ENCODE peak calls at places on chromosomes 13 and 19, in eight cellular contexts. E is body of pancreas, F is cardiac muscle cell, C is right lobe of liver, V is PC-3, N is stomach, U is psoas muscle, L is tibial artery. T is an unnamed sample. For H3K9me3 and H3K4me1, the result is how much of the 10 kb centered on the place peaks cover.

GRCh38 chr19:3670796-3671679 is 29.2 kb downstream of the PIP5K1C start:
- DNase-seq in L (peak), V (no peak), U (peak), F (peak), E (peak), N (peak), C (peak), T (no peak)

GRCh38 chr19:50607874-50608785 is 31.6 kb downstream of the SYT3 start:
- DNase-seq in V (peak), U (peak), F (peak), E (peak), C (peak), N (peak), L (no peak), T (peak)

GRCh38 chr13:100916943-100917342 is 242.3 kb upstream of the TMTC4 start:
- DNase-seq in E (no peak), L (no peak), F (no peak), C (no peak), U (no peak), N (no peak), V (no peak), T (no peak)

GRCh38 chr13:38394777-38395504 is 45.3 kb downstream of the UFM1 start:
- DNase-seq in N (no peak), V (peak), F (no peak), L (no peak), U (no peak), C (no peak), E (no peak), T (no peak)

GRCh38 chr13:75861786-75862185 is 225.7 kb downstream of the LMO7 start:
- DNase-seq in E (no peak), V (no peak), F (no peak), U (no peak), N (no peak), L (no peak), C (no peak), T (no peak)

GRCh38 chr19:6117534-6117933 is 7.2 kb upstream of the RFX2 start:
- DNase-seq in U (no peak), C (no peak), E (no peak), N (no peak), F (no peak), V (no peak), L (no peak), T (no peak)

GRCh38 chr13:113658836-113659235 is 838 bp upstream of the ATP4B start:
- DNase-seq in V (no peak), C (no peak), U (no peak), E (no peak), L (peak), F (no peak), N (peak), T (peak)

GRCh38 chr19:7292950-7293794 is 1.0 kb downstream of the INSR start:
- DNase-seq in V (no peak), U (peak), F (peak), C (peak), N (peak), L (peak), E (peak), T (peak)

GRCh38 chr19:58397533-58398037 is 2.1 kb downstream of the RNF225 start:
- DNase-seq in L (no peak), V (no peak), U (no peak), C (no peak), N (no peak), F (no peak), E (no peak), T (no peak)

GRCh38 chr19:4374451-4375163 is 25.7 kb downstream of the SH3GL1 start:
- DNase-seq in U (peak), L (peak), F (peak), V (peak), N (peak), C (peak), E (peak), T (peak)

GRCh38 chr19:6528544-6529121 is 2.2 kb upstream of the TNFSF9 start:
- DNase-seq in E (no peak), V (no peak), N (no peak), L (peak), C (peak), U (peak), F (peak), T (no peak)

GRCh38 chr19:33927789-33928457 is 131.3 kb downstream of the KCTD15 start:
- DNase-seq in L (no peak), E (no peak), U (no peak), F (no peak), V (no peak), N (no peak), C (no peak), T (no peak)

GRCh38 chr19:18594824-18595373 is 6.3 kb downstream of the REX1BD start:
- DNase-seq in E (no peak), U (no peak), N (no peak), L (no peak), C (no peak), F (no peak), V (no peak), T (peak)

GRCh38 chr19:15252398-15253018 is 20.3 kb upstream of the EPHX3 start:
- DNase-seq in F (peak), U (no peak), N (no peak), L (peak), E (no peak), C (no peak), V (no peak), T (no peak)

GRCh38 chr13:28530729-28531194 is 35.8 kb upstream of the FLT1 start:
- DNase-seq in N (no peak), V (peak), L (no peak), E (no peak), U (no peak), F (peak), C (no peak), T (no peak)

GRCh38 chr13:59687028-59687427 is 476.7 kb downstream of the DIAPH3 start:
- DNase-seq in C (no peak), V (no peak), L (no peak), E (no peak), N (no peak), F (no peak), U (no peak), T (peak)

GRCh38 chr19:55158848-55159793 is 1.6 kb upstream of the TNNI3 start:
- DNase-seq in U (peak), F (peak), L (no peak), V (peak), C (no peak), E (no peak), N (no peak), T (no peak)

GRCh38 chr19:35228177-35228930 is at the start of gene FAM187B:
- DNase-seq in L (no peak), C (no peak), V (no peak), F (no peak), U (no peak), N (no peak), E (no peak), T (no peak)

GRCh38 chr13:97192166-97192565 is 30.0 kb upstream of the MBNL2 start:
- DNase-seq in U (no peak), C (no peak), L (no peak), F (no peak), V (no peak), E (no peak), N (no peak), T (no peak)

GRCh38 chr19:9913237-9914000 is 22.9 kb downstream of the OLFM2 start:
- DNase-seq in L (no peak), N (peak), F (no peak), C (peak), V (no peak), U (no peak), E (peak), T (no peak)

GRCh38 chr19:6378036-6378435 is 2.3 kb upstream of the PSPN start:
- DNase-seq in N (no peak), L (no peak), U (no peak), E (no peak), V (no peak), C (no peak), F (peak), T (no peak)

GRCh38 chr19:38402967-38403674 is at the start of gene FAM98C:
- DNase-seq in L (peak), E (peak), V (peak), F (peak), C (peak), N (peak), U (peak), T (peak)

GRCh38 chr19:39046037-39046821 is 13.9 kb upstream of the FBXO27 start:
- DNase-seq in V (peak), E (no peak), U (no peak), L (no peak), F (peak), C (no peak), N (peak), T (peak)

GRCh38 chr13:73061478-73062275 is 2.9 kb downstream of the KLF5 start:
- DNase-seq in L (no peak), N (no peak), U (no peak), V (no peak), E (no peak), F (no peak), C (no peak), T (no peak)

GRCh38 chr13:76683168-76683567 is 203.0 kb downstream of the KCTD12 start:
- DNase-seq in L (no peak), E (no peak), C (no peak), V (no peak), F (no peak), U (no peak), N (no peak), T (no peak)

GRCh38 chr13:41311607-41312500 is 787 bp downstream of the NAA16 start:
- DNase-seq in C (peak), U (peak), E (peak), L (peak), N (peak), V (peak), F (peak), T (peak)

GRCh38 chr19:932647-933552 is 7.1 kb downstream of the ARID3A start:
- DNase-seq in N (peak), L (no peak), V (no peak), E (no peak), F (peak), C (peak), U (peak), T (peak)

GRCh38 chr13:98280176-98280510 is 103.1 kb upstream of the RNF113B start:
- DNase-seq in E (no peak), F (no peak), V (no peak), L (no peak), N (no peak), C (no peak), U (no peak), T (peak)

GRCh38 chr13:73060251-73061160 is 1.7 kb downstream of the KLF5 start:
- DNase-seq in C (peak), V (peak), N (no peak), E (no peak), U (peak), F (peak), L (no peak), T (no peak)

GRCh38 chr13:43737524-43737923 is 49.2 kb downstream of the ENOX1 start:
- DNase-seq in V (no peak), E (no peak), L (no peak), C (no peak), U (no peak), N (no peak), F (no peak), T (no peak)

GRCh38 chr13:109330941-109331340 is 455.4 kb downstream of the IRS2 start:
- DNase-seq in E (no peak), F (no peak), U (no peak), V (peak), L (no peak), C (no peak), N (no peak), T (no peak)

GRCh38 chr19:4575267-4575793 is 15.8 kb upstream of the SEMA6B start:
- DNase-seq in V (peak), C (peak), N (no peak), F (peak), E (peak), L (no peak), U (peak), T (peak)

GRCh38 chr13:81275666-81276258 is 934.8 kb upstream of the SPRY2 start:
- DNase-seq in U (no peak), V (no peak), C (no peak), F (no peak), E (no peak), L (no peak), N (no peak), T (peak)

GRCh38 chr19:4343056-4343844 is at the start of gene MPND:
- DNase-seq in E (peak), C (peak), V (peak), U (peak), F (peak), L (peak), N (peak), T (peak)

GRCh38 chr13:21219044-21219381 is 42.6 kb downstream of the MRPL57 start:
- DNase-seq in F (no peak), E (no peak), V (no peak), L (no peak), C (no peak), U (no peak), N (no peak), T (no peak)

GRCh38 chr19:14381689-14382474 is 638 bp downstream of the ADGRE5 start:
- DNase-seq in C (no peak), N (peak), E (peak), V (peak), F (peak), L (peak), U (peak), T (no peak)

GRCh38 chr13:60398949-60399589 is 2.0 kb downstream of the TDRD3 start:
- DNase-seq in U (no peak), E (no peak), V (no peak), L (no peak), C (no peak), N (peak), F (peak), T (no peak)

GRCh38 chr19:44005968-44006367 is 3.2 kb downstream of the ZNF230 start:
- DNase-seq in L (no peak), C (no peak), F (peak), N (no peak), E (no peak), U (no peak), V (no peak), T (no peak)

GRCh38 chr19:44007473-44007872 is 4.7 kb downstream of the ZNF230 start:
- DNase-seq in U (no peak), L (no peak), C (no peak), V (no peak), E (no peak), F (no peak), N (no peak), T (no peak)

GRCh38 chr19:44010468-44010867 is 7.7 kb downstream of the ZNF230 start:
- DNase-seq in V (no peak), U (no peak), E (no peak), F (no peak), L (no peak), N (no peak), C (no peak), T (no peak)
- H3K9me3 ChIP-seq in V (under half), U (half or more), E (under half), F (under half), L (half or more), N (under half), C (under half), T (under half)

GRCh38 chr13:33441015-33441414 is 155.5 kb upstream of the STARD13 start:
- DNase-seq in E (peak), N (peak), C (no peak), U (no peak), V (peak), L (no peak), F (peak), T (peak)
- TF ChIP-seq CTCF in E (peak), N (peak), C (peak), U (no peak), V (peak), L (no peak), F (no peak), T (peak)

GRCh38 chr13:50374517-50374916 is 359.3 kb downstream of the KCNRG start:
- DNase-seq in F (no peak), N (no peak), C (no peak), U (no peak), E (no peak), V (no peak), L (no peak), T (no peak)
- H3K4me1 ChIP-seq in F (under half), N (under half), C (under half), U (under half), E (under half), V (under half), L (under half), T (under half)

DNA sequence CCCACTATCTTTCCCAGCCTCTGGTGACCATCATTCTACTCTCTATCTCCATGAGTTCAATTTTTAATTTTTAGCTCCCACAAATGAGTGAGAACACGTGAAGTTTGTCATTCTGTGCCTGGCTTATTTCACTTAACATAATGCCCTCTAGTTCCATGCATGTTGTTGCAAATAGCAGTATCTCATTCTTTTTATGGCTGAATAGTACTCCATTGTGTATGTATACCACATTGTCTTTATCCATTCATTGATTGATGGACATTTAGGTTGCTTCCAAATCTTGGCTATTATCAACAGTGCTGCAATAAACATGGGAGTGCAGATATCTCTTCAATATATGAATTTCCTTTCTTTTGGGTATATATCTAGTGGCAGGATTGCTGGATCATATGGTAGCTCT is 22.9 kb upstream of the ZFP82 start:
- DNase-seq in N (no peak), V (no peak), F (no peak), L (no peak), U (no peak), E (no peak), C (no peak), T (no peak)
- H3K9me3 ChIP-seq in N (under half), V (under half), F (under half), L (half or more), U (half or more), E (under half), C (under half), T (under half)

DNA sequence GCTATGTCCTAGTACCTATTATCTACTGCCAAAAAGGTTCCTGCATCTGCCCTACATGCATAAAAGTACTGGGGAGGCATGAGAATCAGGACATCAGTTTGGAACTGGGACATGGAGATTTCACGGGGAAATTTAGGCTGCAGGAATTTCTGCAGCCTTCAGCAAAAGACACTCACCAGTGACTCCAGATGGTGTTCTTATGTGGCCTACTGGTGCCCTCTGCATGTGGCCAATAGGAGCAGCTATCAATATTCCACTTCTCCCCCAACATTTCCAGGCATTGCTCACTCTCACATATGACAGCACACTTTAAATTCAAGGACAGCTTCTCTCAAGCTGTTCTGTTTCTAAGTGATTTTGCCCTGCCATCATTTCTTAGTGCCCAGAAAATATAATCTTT is 570.5 kb upstream of the ARGLU1 start:
- DNase-seq in F (no peak), V (no peak), L (no peak), N (no peak), E (no peak), U (no peak), C (no peak), T (peak)
- TF ChIP-seq CTCF in F (no peak), V (no peak), L (no peak), N (no peak), E (no peak), U (no peak), C (no peak), T (peak)

GRCh38 chr13:51330741-51331140 is 8.8 kb upstream of the SERPINE3 start:
- DNase-seq in U (no peak), F (peak), C (no peak), L (no peak), V (no peak), E (no peak), N (no peak), T (no peak)

GRCh38 chr13:51325837-51326236 is 13.7 kb upstream of the SERPINE3 start:
- DNase-seq in C (no peak), F (no peak), U (no peak), N (no peak), E (no peak), L (no peak), V (no peak), T (no peak)

GRCh38 chr13:51331354-51331861 is 8.1 kb upstream of the SERPINE3 start:
- DNase-seq in N (no peak), U (no peak), L (no peak), C (no peak), F (peak), V (no peak), E (no peak), T (no peak)

GRCh38 chr13:51326782-51327181 is 12.7 kb upstream of the SERPINE3 start:
- DNase-seq in L (no peak), E (no peak), N (no peak), F (no peak), U (no peak), V (no peak), C (no peak), T (no peak)

DNA sequence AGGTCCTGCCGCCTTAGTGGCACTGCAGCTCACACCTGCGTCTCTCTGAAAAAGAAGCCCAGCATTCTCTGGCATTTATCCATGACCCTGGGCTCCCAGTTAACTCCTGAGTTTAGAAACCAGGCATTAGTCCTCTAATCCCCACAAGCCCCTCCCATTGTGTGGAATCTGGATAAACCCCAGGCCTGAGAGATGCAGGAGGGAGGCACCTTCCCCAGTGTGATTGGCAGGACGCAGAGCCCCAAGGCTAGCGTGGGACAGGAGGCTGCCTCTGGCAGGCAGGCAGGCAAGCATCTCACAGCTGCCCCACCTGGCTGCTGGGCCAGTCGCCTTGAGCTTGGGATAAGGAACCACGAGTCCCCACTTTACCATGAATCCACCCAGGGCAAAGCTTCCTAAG is 11.0 kb upstream of the SERPINE3 start:
- DNase-seq in L (no peak), U (no peak), V (no peak), N (no peak), F (no peak), C (no peak), E (no peak), T (peak)
- H3K4me1 ChIP-seq in L (under half), U (under half), V (under half), N (under half), F (under half), C (under half), E (under half), T (under half)